ENCODE peak calls at places on chromosomes 13 and 19, in five cellular contexts. F, P, Q, X and M are unnamed samples.
A peak's percentile ranks its signal among the peaks of the same experiment; 100 is the strongest.

GRCh38 chr13:18232298-18232993 is 949.2 kb downstream of the TUBA3C start:
- DNase-seq in P (no peak), X (no peak), Q (no peak), F (no peak), M (no peak)

GRCh38 chr13:27038323-27038722 is 133.3 kb downstream of the USP12 start:
- DNase-seq in F (peak; percentile 60), Q (peak; percentile 87), P (peak; percentile 75), X (peak; percentile 34), M (no peak)

GRCh38 chr13:106534844-106535551 is 464 bp downstream of the EFNB2 start:
- DNase-seq in F (peak; percentile 26), P (no peak), Q (peak; percentile 24), X (no peak), M (peak; percentile 35)

GRCh38 chr13:49351871-49352270 is 92.0 kb downstream of the CAB39L start:
- DNase-seq in F (peak; percentile 32), X (no peak), P (peak; percentile 46), Q (no peak), M (no peak)

GRCh38 chr13:38046049-38046376 is 176.4 kb upstream of the TRPC4 start:
- DNase-seq in F (no peak), Q (no peak), X (no peak), P (no peak), M (no peak)

GRCh38 chr13:43473437-43473836 is 313.3 kb downstream of the ENOX1 start:
- DNase-seq in Q (no peak), F (no peak), X (no peak), P (no peak), M (no peak)

GRCh38 chr13:29925457-29925856 is 75.0 kb upstream of the UBL3 start:
- DNase-seq in X (no peak), Q (peak; percentile 94), P (peak; percentile 95), F (peak; percentile 79), M (no peak)

GRCh38 chr13:64591981-64592380 is 2638.2 kb downstream of the PCDH9 start:
- DNase-seq in X (no peak), Q (peak; percentile 44), F (peak; percentile 26), P (no peak), M (no peak)

GRCh38 chr13:31264146-31264545 is 64.4 kb downstream of the B3GLCT start:
- DNase-seq in F (no peak), X (no peak), Q (no peak), P (no peak), M (no peak)

GRCh38 chr19:3801412-3802096 is 15.4 kb upstream of the MATK start:
- DNase-seq in X (no peak), P (no peak), Q (peak; percentile 45), F (peak; percentile 24), M (peak; percentile 90)

GRCh38 chr13:29532136-29532535 is 63.4 kb downstream of the SLC7A1 start:
- DNase-seq in P (no peak), F (no peak), Q (peak; percentile 71), X (no peak), M (no peak)

GRCh38 chr13:47133024-47133445 is 236.2 kb upstream of the HTR2A start:
- DNase-seq in Q (no peak), F (no peak), X (no peak), P (no peak), M (no peak)

GRCh38 chr13:27659466-27659865 is 37.8 kb downstream of the POLR1D start:
- DNase-seq in Q (no peak), F (no peak), X (no peak), P (no peak), M (no peak)

GRCh38 chr19:18294467-18294864 is 13.0 kb upstream of the JUND start:
- DNase-seq in X (no peak), P (no peak), F (peak; percentile 48), Q (no peak), M (peak; percentile 59)

GRCh38 chr19:36008336-36008978 is at the start of gene SYNE4:
- DNase-seq in Q (peak; percentile 12), F (no peak), X (peak; percentile 75), P (peak; percentile 66), M (peak; percentile 93)

GRCh38 chr19:571127-571974 is 1.0 kb upstream of the BSG start:
- DNase-seq in X (no peak), Q (peak; percentile 61), P (peak; percentile 71), F (no peak), M (peak; percentile 77)

GRCh38 chr13:71754407-71754974 is 112.5 kb downstream of the DACH1 start:
- DNase-seq in X (no peak), F (no peak), P (no peak), Q (no peak), M (peak; percentile 18)

GRCh38 chr19:2215281-2215751 is 20.8 kb downstream of the PLEKHJ1 start:
- DNase-seq in Q (no peak), X (no peak), F (no peak), P (no peak), M (peak; percentile 47)

GRCh38 chr13:51726446-51727185 is 77.3 kb downstream of the DHRS12 start:
- DNase-seq in Q (peak; percentile 74), P (no peak), F (no peak), X (no peak), M (no peak)

GRCh38 chr19:11597202-11598102 is at the start of gene ZNF627:
- DNase-seq in P (peak; percentile 98), F (peak; percentile 97), Q (peak; percentile 99), X (peak; percentile 96), M (peak; percentile 100)

GRCh38 chr13:113148940-113149503 is 9.4 kb upstream of the PROZ start:
- DNase-seq in Q (no peak), F (no peak), P (no peak), X (no peak), M (no peak)

GRCh38 chr19:15381429-15381828 is 1.8 kb upstream of the AKAP8 start:
- DNase-seq in Q (no peak), F (no peak), P (no peak), X (no peak), M (no peak)

GRCh38 chr13:60019119-60019993 is 144.4 kb downstream of the DIAPH3 start:
- DNase-seq in X (no peak), P (no peak), F (peak; percentile 44), Q (no peak), M (peak; percentile 16)

GRCh38 chr13:60620611-60621395 is 223.8 kb downstream of the TDRD3 start:
- DNase-seq in P (no peak), Q (peak; percentile 32), X (no peak), F (no peak), M (no peak)

GRCh38 chr19:11787536-11787935 is 10.8 kb upstream of the ZNF491 start:
- DNase-seq in P (no peak), X (no peak), F (no peak), Q (no peak), M (no peak)

GRCh38 chr13:39189778-39190177 is 151.5 kb downstream of the NHLRC3 start:
- DNase-seq in F (no peak), X (no peak), P (no peak), Q (no peak), M (peak; percentile 30)

GRCh38 chr13:96967248-96967745 is 27.0 kb downstream of the OXGR1 start:
- DNase-seq in F (no peak), Q (peak; percentile 34), P (no peak), X (peak; percentile 59), M (peak; percentile 72)

GRCh38 chr13:91154553-91154952 is 192.9 kb upstream of the MIR17HG start:
- DNase-seq in Q (no peak), P (no peak), X (no peak), F (no peak), M (peak; percentile 53)
- H3K27ac ChIP-seq in Q (no peak overlapping the region), P (no peak overlapping the region), X (no peak overlapping the region), F (no peak overlapping the region), M (peak overlapping the region; percentile 11)

DNA sequence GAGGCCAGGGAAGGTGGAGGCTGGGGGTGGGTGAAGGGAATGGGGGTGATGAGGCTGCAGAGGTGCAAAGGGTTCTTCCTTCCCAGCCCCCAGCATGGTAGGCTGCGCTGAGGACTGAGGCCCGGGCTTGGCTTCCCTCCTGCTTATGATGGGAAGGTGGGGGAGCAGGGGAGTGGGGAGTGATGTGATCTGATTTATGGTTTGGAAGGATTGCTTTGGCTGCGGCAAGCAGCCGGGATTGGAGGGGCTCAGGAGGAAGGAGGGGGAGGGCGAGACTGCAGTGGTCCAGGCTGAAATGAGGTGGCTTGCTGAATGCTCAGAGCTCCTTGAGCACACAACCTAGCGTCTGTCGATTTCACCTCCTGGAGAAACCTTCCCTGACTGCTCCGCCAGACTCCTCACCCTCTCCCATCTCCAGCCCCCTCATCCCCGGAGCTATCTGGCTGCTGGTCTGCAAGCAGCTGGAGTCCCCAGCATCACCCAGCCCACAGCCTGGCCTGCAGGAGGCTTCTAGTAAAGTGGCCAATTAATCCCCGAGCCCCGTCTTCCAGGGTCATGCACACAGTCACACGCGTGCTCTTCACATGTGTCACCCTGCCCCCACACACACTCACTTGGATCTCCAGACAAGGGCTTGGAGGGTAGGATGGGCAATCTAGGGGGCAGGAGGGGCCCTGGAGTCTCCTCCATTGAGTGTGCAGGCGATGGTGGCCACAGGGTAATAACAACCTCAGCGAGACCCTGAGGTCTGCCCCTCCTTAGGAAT is 733 bp upstream of the CLEC11A start:
- DNase-seq in X (no peak), F (no peak), Q (peak; percentile 69), P (no peak), M (no peak)
- TF ChIP-seq EZH2 in X (no peak), F (no peak), Q (no peak), P (no peak), M (no peak)

DNA sequence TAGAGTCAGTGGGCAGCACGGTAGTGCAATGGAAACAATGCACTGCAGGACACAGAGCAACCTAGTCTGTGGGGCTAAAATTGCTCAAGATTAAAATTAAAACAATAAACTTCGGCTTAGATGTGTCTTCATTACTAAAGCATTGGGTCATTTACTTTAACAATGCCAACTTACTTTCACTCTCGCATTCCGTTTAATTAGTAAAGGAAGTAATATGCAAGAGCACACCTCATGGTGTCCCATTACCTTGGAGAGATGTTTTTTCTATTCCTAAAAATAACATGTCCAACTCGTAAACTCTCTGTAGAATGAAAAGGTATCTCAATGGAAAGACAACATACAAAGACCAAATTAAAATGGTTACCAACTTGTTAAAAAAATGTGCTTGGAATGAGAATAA is 738.4 kb downstream of the PCDH17 start:
- DNase-seq in X (no peak), Q (no peak), P (no peak), F (no peak), M (no peak)
- H3K27ac ChIP-seq in X (no peak overlapping the region), Q (no peak overlapping the region), P (no peak overlapping the region), F (no peak overlapping the region), M (no peak overlapping the region)

DNA sequence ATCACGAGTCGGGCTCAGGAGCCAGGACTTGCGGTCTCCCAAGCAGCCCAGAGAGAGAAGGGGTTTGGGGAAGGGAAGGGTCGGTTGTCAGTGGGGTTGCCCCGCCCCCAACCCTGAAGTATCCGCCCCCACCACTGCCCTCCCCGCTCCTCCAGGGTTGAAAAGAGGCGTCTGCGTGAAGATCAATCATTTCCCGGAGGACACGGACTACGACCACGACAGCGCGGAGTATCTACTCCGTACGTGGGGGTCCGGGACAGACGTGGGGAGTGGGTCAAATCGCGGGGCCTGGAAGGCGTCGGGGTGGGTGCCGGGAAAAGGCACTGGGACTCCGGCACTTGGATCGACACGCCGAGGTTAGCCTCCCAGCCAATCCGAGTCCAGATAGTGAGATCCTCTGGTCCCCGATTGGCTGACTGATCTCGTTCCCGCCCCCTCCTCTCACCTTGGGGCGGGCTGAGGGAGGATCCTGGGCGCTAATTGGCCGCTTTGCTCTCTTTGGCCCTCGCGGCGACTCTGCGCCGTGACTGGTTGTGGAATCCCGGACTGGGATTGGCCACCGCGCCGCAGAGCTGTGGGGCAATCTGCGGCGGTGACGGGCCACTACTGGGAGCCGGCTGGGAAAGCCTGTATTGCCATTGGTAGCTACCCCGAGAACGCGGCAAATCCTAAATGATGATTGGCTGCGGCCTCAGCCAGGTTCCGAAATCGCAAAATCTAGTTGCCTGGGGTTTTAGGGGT is 13.3 kb upstream of the CACNG6 start:
- DNase-seq in Q (peak; percentile 92), P (no peak), X (peak; percentile 40), F (peak; percentile 22), M (peak; percentile 100)
- TF ChIP-seq EZH2 in Q (no peak), P (no peak), X (no peak), F (no peak), M (no peak)